ENCODE peak calls at places on chromosomes 6 and 20, in nine cellular contexts. One of them, this sample, is unnamed.

GRCh38 chr6:159107451-159108260 is 61.5 kb upstream of the FNDC1 start:
- DNase-seq in left ventricle myocardium inferior: no peak
- DNase-seq in tibial nerve: no peak
- DNase-seq in AG09319: no peak
- DNase-seq in colonic mucosa: peak; percentile 24
- DNase-seq in fibroblast of villous mesenchyme: no peak
- DNase-seq in WTC11: no peak
- DNase-seq in brain microvascular endothelial cell: no peak
- DNase-seq in RWPE1: no peak
- DNase-seq in this sample: no peak

GRCh38 chr6:29851190-29851589 is 23.6 kb downstream of the HLA-G start:
- DNase-seq in left ventricle myocardium inferior: no peak
- DNase-seq in tibial nerve: no peak
- DNase-seq in AG09319: no peak
- DNase-seq in colonic mucosa: no peak
- DNase-seq in fibroblast of villous mesenchyme: no peak
- DNase-seq in WTC11: no peak
- DNase-seq in brain microvascular endothelial cell: no peak
- DNase-seq in RWPE1: no peak
- DNase-seq in this sample: no peak

GRCh38 chr6:148514091-148514850 is 171.6 kb downstream of the SASH1 start:
- DNase-seq in left ventricle myocardium inferior: no peak
- DNase-seq in tibial nerve: no peak
- DNase-seq in AG09319: no peak
- DNase-seq in colonic mucosa: no peak
- DNase-seq in fibroblast of villous mesenchyme: no peak
- DNase-seq in WTC11: no peak
- DNase-seq in brain microvascular endothelial cell: no peak
- DNase-seq in RWPE1: no peak
- DNase-seq in this sample: no peak

GRCh38 chr20:41340327-41341055 is at the start of gene LPIN3:
- DNase-seq in left ventricle myocardium inferior: peak; percentile 92
- DNase-seq in tibial nerve: peak; percentile 89
- DNase-seq in AG09319: peak; percentile 74
- DNase-seq in colonic mucosa: peak; percentile 95
- DNase-seq in fibroblast of villous mesenchyme: peak; percentile 94
- DNase-seq in WTC11: peak; percentile 94
- DNase-seq in brain microvascular endothelial cell: peak; percentile 31
- DNase-seq in RWPE1: peak; percentile 100
- DNase-seq in this sample: peak; percentile 97

GRCh38 chr6:22737331-22737730 is 168.0 kb downstream of the HDGFL1 start:
- DNase-seq in left ventricle myocardium inferior: no peak
- DNase-seq in tibial nerve: peak; percentile 16
- DNase-seq in AG09319: no peak
- DNase-seq in colonic mucosa: peak; percentile 31
- DNase-seq in fibroblast of villous mesenchyme: peak; percentile 52
- DNase-seq in WTC11: peak; percentile 67
- DNase-seq in brain microvascular endothelial cell: peak; percentile 51
- DNase-seq in RWPE1: no peak
- DNase-seq in this sample: peak; percentile 47

GRCh38 chr6:42349753-42350573 is 101.8 kb downstream of the TRERF1 start:
- DNase-seq in left ventricle myocardium inferior: no peak
- DNase-seq in tibial nerve: no peak
- DNase-seq in AG09319: no peak
- DNase-seq in colonic mucosa: no peak
- DNase-seq in fibroblast of villous mesenchyme: no peak
- DNase-seq in WTC11: no peak
- DNase-seq in brain microvascular endothelial cell: no peak
- DNase-seq in RWPE1: no peak
- DNase-seq in this sample: peak; percentile 94

GRCh38 chr6:100171533-100172321 is 177.7 kb upstream of the MCHR2 start:
- DNase-seq in left ventricle myocardium inferior: no peak
- DNase-seq in tibial nerve: no peak
- DNase-seq in AG09319: peak; percentile 0
- DNase-seq in colonic mucosa: no peak
- DNase-seq in fibroblast of villous mesenchyme: no peak
- DNase-seq in WTC11: no peak
- DNase-seq in brain microvascular endothelial cell: no peak
- DNase-seq in RWPE1: no peak
- DNase-seq in this sample: peak; percentile 28

GRCh38 chr6:610882-611281 is 46.0 kb downstream of the HUS1B start:
- DNase-seq in left ventricle myocardium inferior: no peak
- DNase-seq in tibial nerve: no peak
- DNase-seq in AG09319: no peak
- DNase-seq in colonic mucosa: no peak
- DNase-seq in fibroblast of villous mesenchyme: peak; percentile 7
- DNase-seq in WTC11: no peak
- DNase-seq in brain microvascular endothelial cell: no peak
- DNase-seq in RWPE1: no peak
- DNase-seq in this sample: no peak

GRCh38 chr20:35320396-35321126 is 28.3 kb upstream of the FAM83C start:
- DNase-seq in left ventricle myocardium inferior: no peak
- DNase-seq in tibial nerve: no peak
- DNase-seq in AG09319: no peak
- DNase-seq in colonic mucosa: no peak
- DNase-seq in fibroblast of villous mesenchyme: no peak
- DNase-seq in WTC11: no peak
- DNase-seq in brain microvascular endothelial cell: peak; percentile 95
- DNase-seq in RWPE1: no peak
- DNase-seq in this sample: peak; percentile 81

GRCh38 chr6:35090734-35091133 is 50.4 kb downstream of the TCP11 start:
- DNase-seq in left ventricle myocardium inferior: no peak
- DNase-seq in tibial nerve: no peak
- DNase-seq in AG09319: no peak
- DNase-seq in colonic mucosa: peak; percentile 14
- DNase-seq in fibroblast of villous mesenchyme: no peak
- DNase-seq in WTC11: no peak
- DNase-seq in brain microvascular endothelial cell: no peak
- DNase-seq in RWPE1: no peak
- DNase-seq in this sample: no peak

GRCh38 chr6:154435400-154435945 is 75.0 kb downstream of the CNKSR3 start:
- DNase-seq in left ventricle myocardium inferior: no peak
- DNase-seq in tibial nerve: no peak
- DNase-seq in AG09319: no peak
- DNase-seq in colonic mucosa: no peak
- DNase-seq in fibroblast of villous mesenchyme: no peak
- DNase-seq in WTC11: no peak
- DNase-seq in brain microvascular endothelial cell: no peak
- DNase-seq in RWPE1: no peak
- DNase-seq in this sample: no peak

GRCh38 chr6:137813308-137813707 is 53.8 kb upstream of the TNFAIP3 start:
- DNase-seq in left ventricle myocardium inferior: no peak
- DNase-seq in tibial nerve: no peak
- DNase-seq in AG09319: no peak
- DNase-seq in colonic mucosa: no peak
- DNase-seq in fibroblast of villous mesenchyme: no peak
- DNase-seq in WTC11: no peak
- DNase-seq in brain microvascular endothelial cell: no peak
- DNase-seq in RWPE1: peak; percentile 95
- DNase-seq in this sample: no peak

GRCh38 chr6:7150381-7151064 is 42.8 kb downstream of the RREB1 start:
- DNase-seq in left ventricle myocardium inferior: no peak
- DNase-seq in tibial nerve: no peak
- DNase-seq in AG09319: no peak
- DNase-seq in colonic mucosa: no peak
- DNase-seq in fibroblast of villous mesenchyme: no peak
- DNase-seq in WTC11: peak; percentile 69
- DNase-seq in brain microvascular endothelial cell: no peak
- DNase-seq in RWPE1: no peak
- DNase-seq in this sample: no peak

GRCh38 chr6:128511518-128511917 is 8.9 kb downstream of the PTPRK start:
- DNase-seq in left ventricle myocardium inferior: no peak
- DNase-seq in tibial nerve: no peak
- DNase-seq in AG09319: no peak
- DNase-seq in colonic mucosa: no peak
- DNase-seq in fibroblast of villous mesenchyme: peak; percentile 58
- DNase-seq in WTC11: no peak
- DNase-seq in brain microvascular endothelial cell: no peak
- DNase-seq in RWPE1: peak; percentile 78
- DNase-seq in this sample: peak; percentile 66

GRCh38 chr6:33455051-33455450 is 675 bp downstream of the ZBTB9 start:
- DNase-seq in left ventricle myocardium inferior: no peak
- DNase-seq in tibial nerve: no peak
- DNase-seq in AG09319: no peak
- DNase-seq in colonic mucosa: no peak
- DNase-seq in fibroblast of villous mesenchyme: no peak
- DNase-seq in WTC11: no peak
- DNase-seq in brain microvascular endothelial cell: no peak
- DNase-seq in RWPE1: no peak
- DNase-seq in this sample: no peak

GRCh38 chr20:50675671-50676376 is 15.5 kb downstream of the RIPOR3 start:
- DNase-seq in left ventricle myocardium inferior: no peak
- DNase-seq in tibial nerve: no peak
- DNase-seq in AG09319: no peak
- DNase-seq in colonic mucosa: no peak
- DNase-seq in fibroblast of villous mesenchyme: no peak
- DNase-seq in WTC11: peak; percentile 26
- DNase-seq in brain microvascular endothelial cell: no peak
- DNase-seq in RWPE1: no peak
- DNase-seq in this sample: peak; percentile 37

GRCh38 chr20:62805365-62805710 is 703 bp downstream of the OGFR start:
- DNase-seq in left ventricle myocardium inferior: no peak
- DNase-seq in tibial nerve: no peak
- DNase-seq in AG09319: no peak
- DNase-seq in colonic mucosa: peak; percentile 48
- DNase-seq in fibroblast of villous mesenchyme: no peak
- DNase-seq in WTC11: no peak
- DNase-seq in brain microvascular endothelial cell: no peak
- DNase-seq in RWPE1: no peak
- DNase-seq in this sample: no peak

GRCh38 chr6:31293343-31293742 is 21.5 kb upstream of the HLA-C start:
- DNase-seq in left ventricle myocardium inferior: no peak
- DNase-seq in tibial nerve: no peak
- DNase-seq in AG09319: no peak
- DNase-seq in colonic mucosa: no peak
- DNase-seq in fibroblast of villous mesenchyme: peak; percentile 20
- DNase-seq in WTC11: no peak
- DNase-seq in brain microvascular endothelial cell: peak; percentile 15
- DNase-seq in RWPE1: peak; percentile 28
- DNase-seq in this sample: peak; percentile 11

DNA sequence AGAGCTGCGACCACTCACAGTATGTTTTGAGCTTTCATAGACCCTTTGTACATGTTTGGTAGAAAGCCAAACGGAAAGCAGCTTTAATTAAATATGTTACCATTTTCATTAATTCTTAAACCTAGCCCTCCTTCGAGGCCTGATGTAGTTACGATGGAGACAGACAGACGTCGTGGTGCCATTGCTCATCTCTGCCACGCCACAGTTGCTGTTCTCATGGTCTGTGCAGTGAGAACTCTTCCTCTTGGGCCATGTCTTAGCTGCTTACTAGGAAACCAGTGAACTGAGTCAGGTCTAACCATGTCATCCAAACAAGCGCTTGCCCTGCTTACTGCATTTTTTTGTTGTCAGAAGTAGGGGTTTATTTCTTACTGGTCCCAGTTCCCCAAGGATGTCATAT is 62.8 kb downstream of the SNX9 start:
- DNase-seq in left ventricle myocardium inferior: no peak
- DNase-seq in tibial nerve: no peak
- DNase-seq in AG09319: no peak
- DNase-seq in colonic mucosa: no peak
- DNase-seq in fibroblast of villous mesenchyme: no peak
- DNase-seq in WTC11: no peak
- DNase-seq in brain microvascular endothelial cell: no peak
- DNase-seq in RWPE1: no peak
- DNase-seq in this sample: no peak
- TF ChIP-seq CTCF in left ventricle myocardium inferior: no peak
- TF ChIP-seq CTCF in tibial nerve: no peak
- TF ChIP-seq CTCF in AG09319: no peak
- TF ChIP-seq CTCF in colonic mucosa: no peak
- TF ChIP-seq CTCF in fibroblast of villous mesenchyme: no peak
- TF ChIP-seq CTCF in WTC11: no peak
- TF ChIP-seq CTCF in brain microvascular endothelial cell: no peak
- TF ChIP-seq CTCF in RWPE1: no peak
- TF ChIP-seq CTCF in this sample: no peak

GRCh38 chr6:3453410-3453809 is 3.4 kb downstream of the SLC22A23 start:
- DNase-seq in left ventricle myocardium inferior: no peak
- DNase-seq in tibial nerve: no peak
- DNase-seq in AG09319: no peak
- DNase-seq in colonic mucosa: no peak
- DNase-seq in fibroblast of villous mesenchyme: no peak
- DNase-seq in WTC11: no peak
- DNase-seq in brain microvascular endothelial cell: no peak
- DNase-seq in RWPE1: no peak
- DNase-seq in this sample: no peak
- TF ChIP-seq CTCF in left ventricle myocardium inferior: no peak
- TF ChIP-seq CTCF in tibial nerve: no peak
- TF ChIP-seq CTCF in AG09319: no peak
- TF ChIP-seq CTCF in colonic mucosa: no peak
- TF ChIP-seq CTCF in fibroblast of villous mesenchyme: no peak
- TF ChIP-seq CTCF in WTC11: no peak
- TF ChIP-seq CTCF in brain microvascular endothelial cell: no peak
- TF ChIP-seq CTCF in RWPE1: no peak
- TF ChIP-seq CTCF in this sample: no peak

GRCh38 chr6:16760536-16761468 is at the start of gene ATXN1:
- DNase-seq in left ventricle myocardium inferior: peak; percentile 57
- DNase-seq in tibial nerve: peak; percentile 76
- DNase-seq in AG09319: no peak
- DNase-seq in colonic mucosa: peak; percentile 68
- DNase-seq in fibroblast of villous mesenchyme: no peak
- DNase-seq in WTC11: peak; percentile 41
- DNase-seq in brain microvascular endothelial cell: peak; percentile 70
- DNase-seq in RWPE1: peak; percentile 42
- DNase-seq in this sample: no peak

GRCh38 chr6:16761469-16762264 is 407 bp upstream of the ATXN1 start:
- DNase-seq in left ventricle myocardium inferior: peak; percentile 86
- DNase-seq in tibial nerve: peak; percentile 74
- DNase-seq in AG09319: peak; percentile 80
- DNase-seq in colonic mucosa: peak; percentile 94
- DNase-seq in fibroblast of villous mesenchyme: peak; percentile 94
- DNase-seq in WTC11: peak; percentile 87
- DNase-seq in brain microvascular endothelial cell: peak; percentile 90
- DNase-seq in RWPE1: peak; percentile 79
- DNase-seq in this sample: peak; percentile 95

GRCh38 chr6:16758163-16758975 is 2.9 kb downstream of the ATXN1 start:
- DNase-seq in left ventricle myocardium inferior: no peak
- DNase-seq in tibial nerve: no peak
- DNase-seq in AG09319: no peak
- DNase-seq in colonic mucosa: peak; percentile 27
- DNase-seq in fibroblast of villous mesenchyme: peak; percentile 64
- DNase-seq in WTC11: no peak
- DNase-seq in brain microvascular endothelial cell: no peak
- DNase-seq in RWPE1: no peak
- DNase-seq in this sample: no peak

GRCh38 chr6:16759181-16759645 is 2.0 kb downstream of the ATXN1 start:
- DNase-seq in left ventricle myocardium inferior: no peak
- DNase-seq in tibial nerve: no peak
- DNase-seq in AG09319: no peak
- DNase-seq in colonic mucosa: peak; percentile 42
- DNase-seq in fibroblast of villous mesenchyme: peak; percentile 55
- DNase-seq in WTC11: no peak
- DNase-seq in brain microvascular endothelial cell: no peak
- DNase-seq in RWPE1: no peak
- DNase-seq in this sample: peak; percentile 40

GRCh38 chr6:16759646-16760535 is 1.4 kb downstream of the ATXN1 start:
- DNase-seq in left ventricle myocardium inferior: peak; percentile 94
- DNase-seq in tibial nerve: peak; percentile 84
- DNase-seq in AG09319: peak; percentile 79
- DNase-seq in colonic mucosa: peak; percentile 92
- DNase-seq in fibroblast of villous mesenchyme: peak; percentile 90
- DNase-seq in WTC11: peak; percentile 72
- DNase-seq in brain microvascular endothelial cell: peak; percentile 83
- DNase-seq in RWPE1: peak; percentile 65
- DNase-seq in this sample: peak; percentile 97
- TF ChIP-seq CTCF in left ventricle myocardium inferior: peak; percentile 30
- TF ChIP-seq CTCF in tibial nerve: peak; percentile 52
- TF ChIP-seq CTCF in AG09319: no peak
- TF ChIP-seq CTCF in colonic mucosa: no peak
- TF ChIP-seq CTCF in fibroblast of villous mesenchyme: no peak
- TF ChIP-seq CTCF in WTC11: no peak
- TF ChIP-seq CTCF in brain microvascular endothelial cell: peak; percentile 16
- TF ChIP-seq CTCF in RWPE1: peak; percentile 13
- TF ChIP-seq CTCF in this sample: no peak

GRCh38 chr20:33470866-33471265 is 19.0 kb upstream of the CBFA2T2 start:
- DNase-seq in left ventricle myocardium inferior: no peak
- DNase-seq in tibial nerve: no peak
- DNase-seq in AG09319: no peak
- DNase-seq in colonic mucosa: no peak
- DNase-seq in fibroblast of villous mesenchyme: no peak
- DNase-seq in WTC11: no peak
- DNase-seq in brain microvascular endothelial cell: no peak
- DNase-seq in RWPE1: no peak
- DNase-seq in this sample: no peak
- TF ChIP-seq CTCF in left ventricle myocardium inferior: no peak
- TF ChIP-seq CTCF in tibial nerve: no peak
- TF ChIP-seq CTCF in AG09319: no peak
- TF ChIP-seq CTCF in colonic mucosa: no peak
- TF ChIP-seq CTCF in fibroblast of villous mesenchyme: no peak
- TF ChIP-seq CTCF in WTC11: no peak
- TF ChIP-seq CTCF in brain microvascular endothelial cell: no peak
- TF ChIP-seq CTCF in RWPE1: no peak
- TF ChIP-seq CTCF in this sample: no peak